ENCODE peak calls at places on chromosomes 2 and 18, in seven cellular contexts. U is IMR-90, C is transverse colon, I is A549, H is pancreas, M is right atrium auricular region, A is tibial nerve. D is an unnamed sample.

GRCh38 chr2:70514612-70515055 is 39.0 kb downstream of the TGFA start:
- DNase-seq in U (no peak), C (peak), I (no peak), H (peak), M (no peak), A (no peak), D (peak)

GRCh38 chr18:71630686-71631085 is 913.5 kb downstream of the CBLN2 start:
- DNase-seq in U (no peak), C (no peak), I (no peak), H (no peak), M (no peak), A (no peak), D (no peak)

GRCh38 chr2:120684691-120685402 is 50.8 kb upstream of the GLI2 start:
- DNase-seq in U (peak), C (no peak), I (no peak), H (no peak), M (no peak), A (no peak), D (no peak)

GRCh38 chr2:173972636-173973035 is 7.5 kb upstream of the SP3 start:
- DNase-seq in U (peak), C (no peak), I (peak), H (no peak), M (no peak), A (no peak), D (no peak)

GRCh38 chr2:185316383-185316782 is 422.2 kb upstream of the FSIP2 start:
- DNase-seq in U (no peak), C (no peak), I (no peak), H (no peak), M (no peak), A (no peak), D (no peak)

GRCh38 chr2:100285691-100286090 is 36.6 kb downstream of the LONRF2 start:
- DNase-seq in U (peak), C (no peak), I (peak), H (no peak), M (peak), A (no peak), D (no peak)

GRCh38 chr2:84782717-84783442 is 98.0 kb downstream of the TRABD2A start:
- DNase-seq in U (peak), C (no peak), I (no peak), H (no peak), M (no peak), A (no peak), D (no peak)

GRCh38 chr2:241629762-241630435 is 7.1 kb downstream of the THAP4 start:
- DNase-seq in U (peak), C (no peak), I (no peak), H (no peak), M (no peak), A (no peak), D (no peak)

GRCh38 chr18:49585781-49586663 is 24.2 kb downstream of the LIPG start:
- DNase-seq in U (no peak), C (no peak), I (no peak), H (no peak), M (no peak), A (no peak), D (no peak)

GRCh38 chr2:152409691-152410597 is 75.0 kb downstream of the FMNL2 start:
- DNase-seq in U (peak), C (no peak), I (no peak), H (no peak), M (no peak), A (no peak), D (no peak)

GRCh38 chr2:202056611-202057010 is 16.4 kb upstream of the KIAA2012 start:
- DNase-seq in U (peak), C (no peak), I (peak), H (no peak), M (no peak), A (no peak), D (no peak)

GRCh38 chr2:53028259-53028658 is 739.3 kb upstream of the CHAC2 start:
- DNase-seq in U (peak), C (no peak), I (peak), H (no peak), M (no peak), A (no peak), D (no peak)

GRCh38 chr2:224933416-224933815 is 108.9 kb downstream of the DOCK10 start:
- DNase-seq in U (no peak), C (no peak), I (no peak), H (no peak), M (no peak), A (no peak), D (no peak)
- H3K27ac ChIP-seq in U (no peak), C (no peak), I (no peak), H (no peak), M (no peak), A (no peak), D (no peak)

DNA sequence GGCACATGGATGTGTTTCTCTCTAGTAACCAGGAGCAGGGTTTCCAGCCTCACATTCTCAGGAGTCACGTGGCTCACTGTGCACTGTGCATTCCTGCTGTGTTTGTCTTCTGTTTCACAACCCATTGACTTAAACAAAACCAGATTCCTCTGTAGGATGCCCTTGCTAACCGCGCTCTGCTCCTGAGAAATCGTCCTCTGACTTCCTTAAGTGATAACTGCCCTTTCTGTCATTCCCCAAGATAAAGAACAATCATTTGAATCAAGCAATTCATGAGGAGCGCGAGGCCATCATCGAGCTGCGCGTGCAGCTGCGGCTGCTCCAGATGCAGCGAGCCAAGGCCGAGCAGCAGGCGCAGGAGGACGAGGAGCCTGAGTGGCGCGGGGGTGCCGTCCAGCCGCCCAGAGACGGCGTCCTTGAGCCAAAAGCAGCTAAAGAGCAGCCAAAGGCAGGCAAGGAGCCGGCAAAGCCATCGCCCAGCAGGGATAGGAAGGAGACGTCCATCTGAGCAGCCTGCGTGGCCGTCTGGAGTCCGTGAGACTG is 60.2 kb downstream of the RALBP1 start:
- DNase-seq in U (peak), C (no peak), I (peak), H (no peak), M (no peak), A (peak), D (no peak)
- TF ChIP-seq CTCF in U (no peak), C (no peak), I (no peak), H (no peak), M (no peak), A (no peak), D (no peak)

GRCh38 chr18:13381331-13381730 is 162.8 kb downstream of the LDLRAD4 start:
- DNase-seq in U (no peak), C (no peak), I (no peak), H (no peak), M (peak), A (no peak), D (no peak)

GRCh38 chr18:13379062-13379800 is 160.7 kb downstream of the LDLRAD4 start:
- DNase-seq in U (no peak), C (no peak), I (no peak), H (no peak), M (peak), A (no peak), D (no peak)

GRCh38 chr18:13378150-13378549 is 159.6 kb downstream of the LDLRAD4 start:
- DNase-seq in U (no peak), C (no peak), I (no peak), H (no peak), M (peak), A (no peak), D (no peak)

GRCh38 chr18:13380671-13381070 is 162.1 kb downstream of the LDLRAD4 start:
- DNase-seq in U (no peak), C (no peak), I (no peak), H (no peak), M (peak), A (no peak), D (no peak)

DNA sequence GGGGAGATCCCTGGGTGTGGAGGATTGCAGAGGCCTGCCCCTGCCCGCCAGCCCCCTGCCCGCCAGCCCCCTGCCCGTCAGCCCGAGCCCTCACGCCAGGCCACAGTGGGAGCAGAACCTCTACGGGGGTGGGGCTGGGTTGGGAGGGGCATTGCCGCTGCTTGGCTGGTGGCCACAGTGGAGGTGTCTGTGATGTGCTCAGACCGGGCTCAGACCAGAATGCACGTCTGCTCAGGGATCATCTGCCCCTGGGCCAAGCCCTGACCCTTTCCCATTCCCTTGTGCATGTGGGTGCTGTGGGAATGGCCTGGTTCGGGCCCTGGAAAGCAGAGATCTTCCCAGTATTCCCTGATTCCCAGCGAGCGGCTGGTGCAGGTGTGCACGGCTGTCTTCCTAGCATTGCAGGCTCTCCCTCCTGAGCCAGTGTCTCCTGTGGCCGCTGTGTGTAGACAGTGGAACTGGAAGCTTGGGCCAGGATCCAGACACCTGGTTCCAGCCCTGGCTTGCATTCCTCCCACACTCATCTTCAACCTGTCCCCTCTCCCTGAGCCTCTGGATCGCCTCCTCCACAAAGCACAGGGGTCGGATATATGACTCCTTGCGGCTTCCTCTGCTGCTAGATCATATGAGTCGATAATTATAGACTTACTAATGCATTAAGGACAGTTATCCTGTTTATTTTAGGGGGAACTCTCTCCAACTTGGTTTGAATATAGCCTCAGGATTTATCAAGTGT is 161.5 kb downstream of the LDLRAD4 start:
- DNase-seq in U (no peak), C (no peak), I (no peak), H (no peak), M (peak), A (no peak), D (no peak)
- H3K27ac ChIP-seq in U (no peak), C (no peak), I (no peak), H (no peak), M (peak), A (no peak), D (no peak)

DNA sequence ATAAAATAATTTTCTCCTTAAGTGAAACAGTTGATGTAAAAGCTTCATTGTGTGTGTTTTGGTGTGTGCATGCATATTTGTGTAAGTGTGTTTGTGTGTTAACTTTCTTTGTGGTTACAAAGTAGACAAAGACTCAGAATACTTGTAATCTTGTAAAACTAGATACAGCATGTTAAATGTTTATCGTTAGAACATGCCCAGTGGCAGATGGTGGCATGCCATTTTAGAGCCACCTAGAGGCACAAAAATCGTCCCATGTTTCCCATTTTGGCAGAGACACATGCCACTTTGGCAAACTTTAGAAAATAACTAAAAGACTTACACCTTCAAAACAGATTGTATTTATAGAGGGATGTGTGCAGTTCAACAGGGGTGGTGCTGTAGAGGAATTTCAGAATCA is 224.1 kb downstream of the LRP1B start:
- DNase-seq in U (no peak), C (no peak), I (no peak), H (no peak), M (no peak), A (no peak), D (no peak)
- TF ChIP-seq CTCF in U (no peak), C (no peak), I (no peak), H (no peak), M (no peak), A (no peak), D (no peak)

DNA sequence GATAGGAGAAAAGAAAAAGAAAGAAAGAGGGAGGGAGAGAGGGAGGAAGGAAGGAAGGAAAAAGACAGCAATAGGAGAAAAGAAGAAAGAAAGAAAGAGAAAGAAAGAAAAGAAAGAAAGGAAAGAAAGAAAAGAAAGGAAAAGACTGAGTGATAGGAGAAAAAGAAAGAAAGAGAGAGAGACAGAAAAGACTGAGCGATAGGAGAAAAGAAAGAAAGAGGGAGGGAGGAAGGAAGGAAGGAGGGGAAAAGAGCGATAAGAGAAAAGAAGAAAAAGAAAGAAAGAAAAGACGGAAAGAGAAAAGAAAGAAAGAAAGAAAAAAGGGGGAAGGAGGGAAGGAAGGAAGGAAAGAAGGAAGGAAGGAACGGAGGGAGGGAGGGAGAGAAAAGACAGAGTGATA is 216.7 kb downstream of the DOK6 start:
- DNase-seq in U (no peak), C (no peak), I (no peak), H (no peak), M (no peak), A (no peak), D (no peak)
- H3K27ac ChIP-seq in U (no peak), C (no peak), I (no peak), H (no peak), M (no peak), A (no peak), D (no peak)